ENCODE peak calls at places on chromosomes 3 and 15, in eight cellular contexts. C, V, A, X, O, Z, T and R are unnamed samples.

GRCh38 chr3:181711325-181712135 is at the start of gene SOX2:
- DNase-seq in A (no peak), Z (no peak), C (peak), T (peak), O (no peak), V (peak), X (peak), R (peak)

GRCh38 chr3:183823963-183824362 is 1.4 kb downstream of the MAP6D1 start:
- DNase-seq in C (no peak), Z (no peak), O (no peak), X (no peak), A (no peak), T (no peak), V (no peak), R (no peak)

GRCh38 chr3:100407164-100407563 is 5.8 kb downstream of the LNP1 start:
- DNase-seq in Z (no peak), T (no peak), V (no peak), A (no peak), O (no peak), X (no peak), C (no peak), R (no peak)

GRCh38 chr3:151777880-151778279 is 36.0 kb upstream of the AADAC start:
- DNase-seq in O (no peak), X (no peak), V (no peak), T (no peak), Z (no peak), A (no peak), C (no peak), R (no peak)

GRCh38 chr3:149081772-149082171 is 4.6 kb downstream of the HLTF start:
- DNase-seq in O (no peak), X (no peak), A (no peak), V (no peak), C (no peak), Z (no peak), T (no peak), R (no peak)

GRCh38 chr15:83926116-83926515 is 272.2 kb downstream of the ADAMTSL3 start:
- DNase-seq in O (no peak), V (no peak), C (no peak), T (no peak), X (no peak), A (no peak), Z (no peak), R (no peak)

GRCh38 chr15:49848824-49849209 is 228.0 kb downstream of the DTWD1 start:
- DNase-seq in Z (no peak), T (no peak), C (no peak), X (no peak), V (no peak), O (no peak), A (no peak), R (no peak)

GRCh38 chr3:139521144-139521543 is 18.4 kb downstream of the RBP1 start:
- DNase-seq in X (no peak), T (no peak), O (no peak), A (no peak), V (no peak), C (no peak), Z (no peak), R (no peak)

GRCh38 chr15:40238927-40239591 is at the start of gene PAK6:
- DNase-seq in O (peak), X (peak), V (peak), A (no peak), T (peak), Z (peak), C (no peak), R (peak)

GRCh38 chr3:128070898-128071591 is 18.8 kb downstream of the SEC61A1 start:
- DNase-seq in T (no peak), A (no peak), X (no peak), C (no peak), O (no peak), Z (no peak), V (no peak), R (no peak)

GRCh38 chr3:80769683-80770082 is 991.8 kb downstream of the GBE1 start:
- DNase-seq in V (no peak), C (no peak), Z (no peak), T (no peak), A (no peak), O (no peak), X (peak), R (no peak)